ENCODE peak calls at places on chromosome 7, in nine cellular contexts. One of them, this sample, is unnamed.
A peak's percentile ranks its signal among the peaks of the same experiment; 100 is the strongest.

GRCh38 chr7:123480107-123480506 is 54.3 kb downstream of the IQUB start:
- DNase-seq in neuronal stem cell: no peak
- DNase-seq in kidney: no peak
- DNase-seq in mesenchymal stem cell: no peak
- DNase-seq in prostate gland: no peak
- DNase-seq in right atrium auricular region: no peak
- DNase-seq in cardiac muscle cell: no peak
- DNase-seq in ovary: no peak
- DNase-seq in adrenal gland: no peak
- DNase-seq in this sample: no peak

GRCh38 chr7:34895202-34895601 is 142.1 kb downstream of the DPY19L1 start:
- DNase-seq in kidney: no peak
- DNase-seq in ovary: no peak
- DNase-seq in mesenchymal stem cell: no peak
- DNase-seq in neuronal stem cell: no peak
- DNase-seq in right atrium auricular region: no peak
- DNase-seq in adrenal gland: no peak
- DNase-seq in cardiac muscle cell: no peak
- DNase-seq in prostate gland: no peak
- DNase-seq in this sample: no peak

GRCh38 chr7:30173058-30173897 is 38.5 kb downstream of the MTURN start:
- DNase-seq in right atrium auricular region: peak; percentile 69
- DNase-seq in kidney: peak; percentile 90
- DNase-seq in mesenchymal stem cell: peak; percentile 75
- DNase-seq in ovary: peak; percentile 35
- DNase-seq in prostate gland: peak; percentile 91
- DNase-seq in adrenal gland: no peak
- DNase-seq in neuronal stem cell: no peak
- DNase-seq in cardiac muscle cell: peak; percentile 73
- DNase-seq in this sample: peak; percentile 98

GRCh38 chr7:141220263-141220662 is 146.4 kb downstream of the TMEM178B start:
- DNase-seq in right atrium auricular region: no peak
- DNase-seq in cardiac muscle cell: no peak
- DNase-seq in mesenchymal stem cell: no peak
- DNase-seq in neuronal stem cell: no peak
- DNase-seq in prostate gland: no peak
- DNase-seq in kidney: no peak
- DNase-seq in ovary: no peak
- DNase-seq in adrenal gland: no peak
- DNase-seq in this sample: peak; percentile 12

GRCh38 chr7:54985405-54986360 is 33.1 kb upstream of the EGFR start:
- DNase-seq in right atrium auricular region: no peak
- DNase-seq in ovary: no peak
- DNase-seq in kidney: no peak
- DNase-seq in cardiac muscle cell: no peak
- DNase-seq in neuronal stem cell: no peak
- DNase-seq in prostate gland: no peak
- DNase-seq in adrenal gland: no peak
- DNase-seq in mesenchymal stem cell: peak; percentile 73
- DNase-seq in this sample: peak; percentile 79

GRCh38 chr7:66100408-66101050 is 14.1 kb upstream of the CRCP start:
- DNase-seq in cardiac muscle cell: no peak
- DNase-seq in kidney: no peak
- DNase-seq in adrenal gland: no peak
- DNase-seq in mesenchymal stem cell: no peak
- DNase-seq in ovary: no peak
- DNase-seq in right atrium auricular region: no peak
- DNase-seq in prostate gland: no peak
- DNase-seq in neuronal stem cell: no peak
- DNase-seq in this sample: no peak

GRCh38 chr7:5695709-5696345 is 85.6 kb downstream of the RNF216 start:
- DNase-seq in mesenchymal stem cell: peak; percentile 99
- DNase-seq in neuronal stem cell: no peak
- DNase-seq in adrenal gland: no peak
- DNase-seq in prostate gland: no peak
- DNase-seq in ovary: peak; percentile 68
- DNase-seq in cardiac muscle cell: no peak
- DNase-seq in right atrium auricular region: no peak
- DNase-seq in kidney: peak; percentile 72
- DNase-seq in this sample: peak; percentile 95

GRCh38 chr7:113880467-113881040 is 38.3 kb downstream of the PPP1R3A start:
- DNase-seq in adrenal gland: no peak
- DNase-seq in neuronal stem cell: no peak
- DNase-seq in kidney: no peak
- DNase-seq in cardiac muscle cell: no peak
- DNase-seq in mesenchymal stem cell: no peak
- DNase-seq in ovary: no peak
- DNase-seq in right atrium auricular region: no peak
- DNase-seq in prostate gland: no peak
- DNase-seq in this sample: no peak

GRCh38 chr7:30927040-30927439 is 15.4 kb downstream of the AQP1 start:
- DNase-seq in prostate gland: peak; percentile 3
- DNase-seq in adrenal gland: no peak
- DNase-seq in mesenchymal stem cell: no peak
- DNase-seq in kidney: peak; percentile 59
- DNase-seq in neuronal stem cell: no peak
- DNase-seq in cardiac muscle cell: no peak
- DNase-seq in ovary: peak; percentile 1
- DNase-seq in right atrium auricular region: no peak
- DNase-seq in this sample: no peak

GRCh38 chr7:10121641-10122040 is 852.0 kb upstream of the PHF14 start:
- DNase-seq in prostate gland: no peak
- DNase-seq in right atrium auricular region: no peak
- DNase-seq in mesenchymal stem cell: no peak
- DNase-seq in cardiac muscle cell: no peak
- DNase-seq in adrenal gland: no peak
- DNase-seq in ovary: no peak
- DNase-seq in kidney: no peak
- DNase-seq in neuronal stem cell: peak; percentile 12
- DNase-seq in this sample: no peak
- H3K4me1 ChIP-seq in prostate gland: peaks cover 2% of the 10 kb centered on the region
- H3K4me1 ChIP-seq in right atrium auricular region: peaks cover 16% of the 10 kb centered on the region
- H3K4me1 ChIP-seq in mesenchymal stem cell: no peaks in the 10 kb centered on the region
- H3K4me1 ChIP-seq in cardiac muscle cell: no peaks in the 10 kb centered on the region
- H3K4me1 ChIP-seq in adrenal gland: no peaks in the 10 kb centered on the region
- H3K4me1 ChIP-seq in ovary: no peaks in the 10 kb centered on the region
- H3K4me1 ChIP-seq in kidney: no peaks in the 10 kb centered on the region
- H3K4me1 ChIP-seq in neuronal stem cell: peaks cover 8% of the 10 kb centered on the region
- H3K4me1 ChIP-seq in this sample: no peaks in the 10 kb centered on the region

DNA sequence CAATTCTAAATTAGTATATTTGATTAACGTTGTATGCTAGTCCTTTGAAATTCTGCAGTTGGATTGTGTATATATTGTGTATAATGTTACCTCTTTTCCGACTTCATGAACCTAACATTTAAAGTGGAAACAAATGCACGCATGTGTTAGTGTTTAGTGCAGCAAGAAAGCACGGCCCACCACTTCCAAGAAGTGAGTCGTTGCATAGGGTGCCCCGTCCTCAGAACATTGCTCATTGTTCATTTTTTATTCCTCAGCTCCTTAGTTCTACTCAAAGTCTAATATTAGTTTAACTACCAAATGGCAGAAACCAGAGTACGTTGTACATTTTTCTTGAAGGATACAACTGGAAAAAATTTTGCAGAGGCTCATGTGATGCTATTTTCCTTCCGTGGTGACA is 407.6 kb downstream of the AUTS2 start:
- DNase-seq in neuronal stem cell: no peak
- DNase-seq in cardiac muscle cell: no peak
- DNase-seq in prostate gland: no peak
- DNase-seq in ovary: no peak
- DNase-seq in mesenchymal stem cell: no peak
- DNase-seq in right atrium auricular region: no peak
- DNase-seq in kidney: no peak
- DNase-seq in adrenal gland: no peak
- DNase-seq in this sample: no peak
- H3K4me3 ChIP-seq in neuronal stem cell: peak overlapping the region; percentile 29
- H3K4me3 ChIP-seq in cardiac muscle cell: no peak overlapping the region
- H3K4me3 ChIP-seq in prostate gland: no peak overlapping the region
- H3K4me3 ChIP-seq in ovary: no peak overlapping the region
- H3K4me3 ChIP-seq in mesenchymal stem cell: no peak overlapping the region
- H3K4me3 ChIP-seq in right atrium auricular region: no peak overlapping the region
- H3K4me3 ChIP-seq in kidney: no peak overlapping the region
- H3K4me3 ChIP-seq in adrenal gland: no peak overlapping the region
- H3K4me3 ChIP-seq in this sample: no peak overlapping the region

GRCh38 chr7:69817835-69818646 is 219.8 kb downstream of the AUTS2 start:
- DNase-seq in kidney: no peak
- DNase-seq in adrenal gland: no peak
- DNase-seq in prostate gland: no peak
- DNase-seq in neuronal stem cell: no peak
- DNase-seq in ovary: no peak
- DNase-seq in cardiac muscle cell: no peak
- DNase-seq in mesenchymal stem cell: no peak
- DNase-seq in right atrium auricular region: no peak
- DNase-seq in this sample: no peak

GRCh38 chr7:69819306-69819705 is 221.0 kb downstream of the AUTS2 start:
- DNase-seq in kidney: no peak
- DNase-seq in adrenal gland: no peak
- DNase-seq in right atrium auricular region: no peak
- DNase-seq in mesenchymal stem cell: no peak
- DNase-seq in neuronal stem cell: no peak
- DNase-seq in prostate gland: no peak
- DNase-seq in cardiac muscle cell: no peak
- DNase-seq in ovary: no peak
- DNase-seq in this sample: no peak

GRCh38 chr7:69823151-69823744 is 225.0 kb downstream of the AUTS2 start:
- DNase-seq in ovary: no peak
- DNase-seq in kidney: no peak
- DNase-seq in right atrium auricular region: no peak
- DNase-seq in neuronal stem cell: no peak
- DNase-seq in mesenchymal stem cell: no peak
- DNase-seq in adrenal gland: no peak
- DNase-seq in cardiac muscle cell: no peak
- DNase-seq in prostate gland: no peak
- DNase-seq in this sample: no peak

GRCh38 chr7:69818647-69819161 is 220.4 kb downstream of the AUTS2 start:
- DNase-seq in prostate gland: no peak
- DNase-seq in ovary: no peak
- DNase-seq in neuronal stem cell: no peak
- DNase-seq in mesenchymal stem cell: no peak
- DNase-seq in right atrium auricular region: no peak
- DNase-seq in kidney: no peak
- DNase-seq in cardiac muscle cell: no peak
- DNase-seq in adrenal gland: no peak
- DNase-seq in this sample: no peak

DNA sequence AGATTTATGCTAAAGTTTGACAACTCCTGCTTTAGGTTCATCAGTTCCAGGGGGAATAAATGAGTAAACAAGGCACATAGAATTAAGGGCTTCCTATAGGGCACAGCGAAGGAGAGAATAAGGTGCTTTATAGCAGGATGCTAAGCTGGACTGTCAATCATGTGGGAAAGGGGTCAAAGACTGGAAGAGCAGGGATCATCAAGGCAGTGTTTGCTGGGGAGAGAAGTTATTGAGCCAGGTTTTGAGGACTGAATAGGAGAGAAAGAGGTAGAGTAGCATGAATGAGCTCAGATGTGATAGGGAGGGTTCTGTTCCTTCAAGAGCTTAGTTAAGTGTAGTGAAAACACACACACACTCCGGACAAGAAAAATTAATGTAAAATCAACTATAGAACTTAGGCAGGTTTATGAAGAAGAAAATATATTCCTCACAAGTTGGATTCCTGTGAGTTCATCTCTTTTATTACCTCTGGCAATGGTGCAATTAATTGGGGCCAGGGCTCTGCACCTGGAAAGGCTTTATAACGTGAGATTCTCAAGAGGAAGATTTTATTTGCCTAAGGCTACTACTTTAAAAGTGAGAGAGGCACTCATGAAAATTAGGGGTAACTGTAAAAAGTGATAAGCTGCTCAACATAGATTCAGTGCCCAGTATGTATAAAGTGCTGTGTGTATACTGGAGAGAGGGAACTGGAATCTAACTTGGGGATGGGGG is 222.4 kb downstream of the AUTS2 start:
- DNase-seq in neuronal stem cell: no peak
- DNase-seq in adrenal gland: no peak
- DNase-seq in ovary: no peak
- DNase-seq in prostate gland: no peak
- DNase-seq in kidney: no peak
- DNase-seq in right atrium auricular region: no peak
- DNase-seq in mesenchymal stem cell: no peak
- DNase-seq in cardiac muscle cell: no peak
- DNase-seq in this sample: no peak
- H3K4me1 ChIP-seq in neuronal stem cell: peaks cover 28% of the 10 kb centered on the region
- H3K4me1 ChIP-seq in adrenal gland: peaks cover 6% of the 10 kb centered on the region
- H3K4me1 ChIP-seq in ovary: peaks cover 19% of the 10 kb centered on the region
- H3K4me1 ChIP-seq in prostate gland: no peaks in the 10 kb centered on the region
- H3K4me1 ChIP-seq in kidney: no peaks in the 10 kb centered on the region
- H3K4me1 ChIP-seq in right atrium auricular region: peaks cover 6% of the 10 kb centered on the region
- H3K4me1 ChIP-seq in mesenchymal stem cell: peaks cover 7% of the 10 kb centered on the region
- H3K4me1 ChIP-seq in cardiac muscle cell: peaks cover 30% of the 10 kb centered on the region
- H3K4me1 ChIP-seq in this sample: peaks cover 26% of the 10 kb centered on the region

GRCh38 chr7:11329626-11330025 is 356.0 kb downstream of the PHF14 start:
- DNase-seq in prostate gland: no peak
- DNase-seq in neuronal stem cell: no peak
- DNase-seq in ovary: no peak
- DNase-seq in kidney: no peak
- DNase-seq in cardiac muscle cell: no peak
- DNase-seq in mesenchymal stem cell: no peak
- DNase-seq in adrenal gland: no peak
- DNase-seq in right atrium auricular region: no peak
- DNase-seq in this sample: no peak
- H3K4me3 ChIP-seq in prostate gland: no peak overlapping the region
- H3K4me3 ChIP-seq in neuronal stem cell: no peak overlapping the region
- H3K4me3 ChIP-seq in ovary: no peak overlapping the region
- H3K4me3 ChIP-seq in kidney: no peak overlapping the region
- H3K4me3 ChIP-seq in cardiac muscle cell: no peak overlapping the region
- H3K4me3 ChIP-seq in mesenchymal stem cell: no peak overlapping the region
- H3K4me3 ChIP-seq in adrenal gland: no peak overlapping the region
- H3K4me3 ChIP-seq in right atrium auricular region: no peak overlapping the region
- H3K4me3 ChIP-seq in this sample: no peak overlapping the region

DNA sequence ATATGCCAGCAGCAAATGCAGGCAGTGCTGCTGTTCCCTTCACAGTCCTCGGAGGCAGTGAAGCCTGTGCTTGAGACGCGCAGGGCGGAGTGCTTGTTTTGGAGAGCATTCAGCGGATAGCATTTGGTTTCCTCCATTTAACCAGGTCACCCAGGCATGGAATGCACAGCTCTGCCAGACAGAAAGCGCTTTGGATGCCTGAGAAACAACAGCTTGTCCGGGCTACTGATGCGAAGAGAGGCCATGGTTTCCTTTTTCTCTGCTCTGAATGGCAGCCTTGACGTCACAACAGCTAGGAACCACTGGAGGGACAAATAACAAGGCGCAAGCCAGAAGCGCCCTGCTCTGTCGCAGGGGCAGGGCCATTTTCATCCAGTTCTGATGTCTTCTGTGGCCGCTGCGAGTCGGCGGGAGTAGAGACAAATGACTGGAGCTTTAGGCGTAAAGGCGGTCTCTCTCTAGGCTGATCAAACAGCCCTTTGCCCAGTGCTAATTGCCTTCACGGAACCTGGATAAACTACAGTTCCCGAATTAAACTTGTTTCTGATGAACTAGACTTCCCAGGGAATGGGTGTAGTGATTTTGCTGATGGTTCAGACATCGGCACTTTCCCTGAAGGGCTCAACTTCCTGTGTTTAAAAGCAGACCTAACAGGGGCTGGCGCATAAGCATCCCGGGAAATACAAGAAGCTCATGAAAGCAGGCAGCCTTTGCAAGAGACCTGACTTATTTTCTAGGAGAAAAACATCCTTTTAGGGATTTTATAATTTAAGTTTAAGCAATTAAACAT is 187.6 kb upstream of the KLF14 start:
- DNase-seq in mesenchymal stem cell: no peak
- DNase-seq in adrenal gland: peak; percentile 59
- DNase-seq in right atrium auricular region: peak; percentile 87
- DNase-seq in prostate gland: peak; percentile 80
- DNase-seq in neuronal stem cell: peak; percentile 82
- DNase-seq in kidney: peak; percentile 91
- DNase-seq in ovary: peak; percentile 68
- DNase-seq in cardiac muscle cell: peak; percentile 16
- DNase-seq in this sample: peak; percentile 96
- H3K4me1 ChIP-seq in mesenchymal stem cell: peaks cover 18% of the 10 kb centered on the region
- H3K4me1 ChIP-seq in adrenal gland: peaks cover 25% of the 10 kb centered on the region
- H3K4me1 ChIP-seq in right atrium auricular region: peaks cover 93% of the 10 kb centered on the region
- H3K4me1 ChIP-seq in prostate gland: peaks cover 25% of the 10 kb centered on the region
- H3K4me1 ChIP-seq in neuronal stem cell: peaks cover 15% of the 10 kb centered on the region
- H3K4me1 ChIP-seq in kidney: peaks cover 60% of the 10 kb centered on the region
- H3K4me1 ChIP-seq in ovary: peaks cover 15% of the 10 kb centered on the region
- H3K4me1 ChIP-seq in cardiac muscle cell: no peaks in the 10 kb centered on the region
- H3K4me1 ChIP-seq in this sample: peaks cover 66% of the 10 kb centered on the region